ENCODE peak calls at places on chromosomes 11 and 22, in four cellular contexts. M is A549, I is IMR-90, H is HepG2. Z is an unnamed sample.

GRCh38 chr11:96315476-96315875 is 27.5 kb downstream of the MAML2 start:
- DNase-seq in I (no peak), H (no peak), M (no peak), Z (no peak)

GRCh38 chr11:20110908-20111669 is 49.2 kb downstream of the DBX1 start:
- DNase-seq in I (peak; percentile 85), H (peak; percentile 70), M (peak; percentile 70), Z (no peak)

GRCh38 chr11:126318642-126319373 is 14.9 kb downstream of the DCPS start:
- DNase-seq in H (no peak), M (no peak), I (peak; percentile 97), Z (no peak)

GRCh38 chr11:130979386-130979972 is 63.2 kb upstream of the SNX19 start:
- DNase-seq in H (no peak), I (peak; percentile 61), M (peak; percentile 3), Z (no peak)

GRCh38 chr11:47378011-47378835 is at the start of gene SPI1:
- DNase-seq in H (no peak), I (no peak), M (no peak), Z (no peak)

GRCh38 chr22:31932863-31933262 is 11.5 kb upstream of the YWHAH start:
- DNase-seq in H (peak; percentile 34), I (no peak), M (no peak), Z (no peak)

GRCh38 chr11:18853086-18853720 is 61.6 kb upstream of the PTPN5 start:
- DNase-seq in M (peak; percentile 10), I (peak; percentile 19), H (peak; percentile 36), Z (no peak)

GRCh38 chr22:45818130-45819085 is 146.8 kb downstream of the ATXN10 start:
- DNase-seq in M (no peak), H (peak; percentile 16), I (no peak), Z (no peak)

GRCh38 chr22:20799449-20799848 is 25.5 kb downstream of the SERPIND1 start:
- DNase-seq in H (no peak), I (no peak), M (no peak), Z (no peak)

GRCh38 chr11:68583047-68583446 is 101.3 kb upstream of the GAL start:
- DNase-seq in I (peak; percentile 82), M (no peak), H (no peak), Z (no peak)

GRCh38 chr11:17554487-17554886 is 7.4 kb downstream of the OTOG start:
- DNase-seq in I (no peak), M (no peak), H (no peak), Z (no peak)

GRCh38 chr11:128469220-128469619 is 118.1 kb downstream of the ETS1 start:
- DNase-seq in H (no peak), I (no peak), M (no peak), Z (no peak)

GRCh38 chr11:10847960-10848860 is 9.6 kb downstream of the ZBED5 start:
- DNase-seq in H (no peak), I (no peak), M (no peak), Z (no peak)

GRCh38 chr11:719214-720016 is 13.4 kb downstream of the EPS8L2 start:
- DNase-seq in I (no peak), M (no peak), H (no peak), Z (no peak)

GRCh38 chr11:33946930-33947329 is 55.1 kb upstream of the LMO2 start:
- DNase-seq in H (no peak), M (no peak), I (no peak), Z (no peak)

GRCh38 chr11:112525270-112525669 is 264.6 kb upstream of the PLET1 start:
- DNase-seq in H (no peak), M (no peak), I (no peak), Z (no peak)

GRCh38 chr22:41264408-41264941 is 21.5 kb downstream of the RANGAP1 start:
- DNase-seq in H (no peak), M (no peak), I (no peak), Z (no peak)

GRCh38 chr11:36469063-36469462 is 41.0 kb downstream of the TRAF6 start:
- DNase-seq in M (no peak), I (no peak), H (no peak), Z (peak; percentile 29)

GRCh38 chr22:49446145-49446758 is 381.4 kb downstream of the BRD1 start:
- DNase-seq in H (peak; percentile 4), I (no peak), M (no peak), Z (no peak)

GRCh38 chr11:78812513-78813293 is 238.0 kb upstream of the NARS2 start:
- DNase-seq in M (no peak), I (peak; percentile 57), H (no peak), Z (no peak)

GRCh38 chr11:14973621-14974020 is 1.5 kb upstream of the CALCA start:
- DNase-seq in H (no peak), M (no peak), I (peak; percentile 4), Z (peak; percentile 63)

GRCh38 chr11:20477418-20478090 is 90.0 kb downstream of the PRMT3 start:
- DNase-seq in H (peak; percentile 5), M (no peak), I (no peak), Z (no peak)

GRCh38 chr22:32309585-32310251 is 47.9 kb upstream of the RFPL3 start:
- DNase-seq in H (no peak), I (no peak), M (no peak), Z (no peak)

GRCh38 chr22:48954781-48955311 is 872.8 kb downstream of the BRD1 start:
- DNase-seq in I (no peak), M (no peak), H (no peak), Z (no peak)

GRCh38 chr11:910589-911030 is at the start of gene CHID1:
- DNase-seq in H (peak; percentile 79), I (peak; percentile 67), M (peak; percentile 96), Z (peak; percentile 44)

GRCh38 chr11:65903715-65904114 is 3.5 kb upstream of the FOSL1 start:
- DNase-seq in H (no peak), M (no peak), I (no peak), Z (no peak)

GRCh38 chr11:106961518-106961917 is 56.8 kb downstream of the GUCY1A2 start:
- DNase-seq in M (no peak), I (peak; percentile 72), H (no peak), Z (no peak)

GRCh38 chr11:113468666-113469345 is 6.4 kb downstream of the DRD2 start:
- DNase-seq in I (no peak), M (no peak), H (no peak), Z (no peak)

GRCh38 chr11:38043060-38043459 is 1445.0 kb upstream of the RAG2 start:
- DNase-seq in H (no peak), M (no peak), I (no peak), Z (no peak)

GRCh38 chr11:68441466-68442230 is 18.9 kb upstream of the PPP6R3 start:
- DNase-seq in I (peak; percentile 45), M (no peak), H (no peak), Z (no peak)

GRCh38 chr11:10566257-10566956 is 2.1 kb downstream of the LYVE1 start:
- DNase-seq in I (no peak), H (no peak), M (no peak), Z (no peak)

GRCh38 chr11:59097113-59097708 is 9.8 kb upstream of the FAM111B start:
- DNase-seq in I (peak; percentile 62), H (peak; percentile 60), M (no peak), Z (peak; percentile 66)

GRCh38 chr22:44046485-44047141 is 22.5 kb downstream of the PARVB start:
- DNase-seq in I (no peak), H (no peak), M (no peak), Z (no peak)
- TF ChIP-seq RAD21 in I (no peak), H (no peak), M (no peak), Z (no peak)

GRCh38 chr11:82892611-82893169 is 7.5 kb downstream of the PRCP start:
- DNase-seq in I (no peak), M (no peak), H (no peak), Z (no peak)

GRCh38 chr11:82889133-82890001 is 10.9 kb downstream of the PRCP start:
- DNase-seq in M (no peak), H (no peak), I (peak; percentile 7), Z (no peak)

GRCh38 chr11:82895437-82896091 is 4.7 kb downstream of the PRCP start:
- DNase-seq in I (no peak), M (no peak), H (no peak), Z (no peak)

GRCh38 chr11:82890002-82890341 is 10.3 kb downstream of the PRCP start:
- DNase-seq in H (no peak), M (no peak), I (no peak), Z (no peak)

DNA sequence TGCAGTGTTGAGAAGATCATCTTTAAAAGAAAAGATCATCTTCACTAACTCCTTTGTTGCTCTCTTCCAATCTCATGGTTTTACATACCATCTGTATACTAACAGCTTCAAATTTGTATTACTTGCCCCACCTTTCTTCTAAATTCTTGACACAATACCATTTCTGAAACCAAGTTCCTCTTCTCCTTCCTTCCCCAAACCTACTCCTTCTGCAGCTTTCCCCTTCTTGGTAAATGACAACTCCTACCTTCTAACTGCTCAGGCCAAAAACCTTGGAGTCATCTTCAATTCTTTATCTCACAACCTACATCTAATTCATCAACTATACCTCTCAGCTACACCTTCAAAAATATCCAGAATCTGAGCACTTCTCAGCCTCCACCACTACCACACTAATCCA is 9.3 kb downstream of the PRCP start:
- DNase-seq in H (no peak), M (no peak), I (no peak), Z (no peak)
- TF ChIP-seq RAD21 in H (no peak), M (no peak), I (no peak), Z (no peak)

GRCh38 chr11:57792870-57793269 is 31.3 kb downstream of the CTNND1 start:
- DNase-seq in M (peak; percentile 39), I (no peak), H (no peak), Z (no peak)

GRCh38 chr11:57791321-57792059 is 29.9 kb downstream of the CTNND1 start:
- DNase-seq in H (no peak), M (no peak), I (no peak), Z (no peak)

GRCh38 chr11:57787920-57788716 is 26.5 kb downstream of the CTNND1 start:
- DNase-seq in H (peak; percentile 32), M (no peak), I (no peak), Z (no peak)

GRCh38 chr11:57793711-57794110 is 32.1 kb downstream of the CTNND1 start:
- DNase-seq in H (no peak), M (no peak), I (no peak), Z (no peak)

GRCh38 chr11:57792060-57792541 is 30.5 kb downstream of the CTNND1 start:
- DNase-seq in M (no peak), I (peak; percentile 53), H (no peak), Z (no peak)
- TF ChIP-seq RAD21 in M (no peak), I (no peak), H (no peak), Z (no peak)

DNA sequence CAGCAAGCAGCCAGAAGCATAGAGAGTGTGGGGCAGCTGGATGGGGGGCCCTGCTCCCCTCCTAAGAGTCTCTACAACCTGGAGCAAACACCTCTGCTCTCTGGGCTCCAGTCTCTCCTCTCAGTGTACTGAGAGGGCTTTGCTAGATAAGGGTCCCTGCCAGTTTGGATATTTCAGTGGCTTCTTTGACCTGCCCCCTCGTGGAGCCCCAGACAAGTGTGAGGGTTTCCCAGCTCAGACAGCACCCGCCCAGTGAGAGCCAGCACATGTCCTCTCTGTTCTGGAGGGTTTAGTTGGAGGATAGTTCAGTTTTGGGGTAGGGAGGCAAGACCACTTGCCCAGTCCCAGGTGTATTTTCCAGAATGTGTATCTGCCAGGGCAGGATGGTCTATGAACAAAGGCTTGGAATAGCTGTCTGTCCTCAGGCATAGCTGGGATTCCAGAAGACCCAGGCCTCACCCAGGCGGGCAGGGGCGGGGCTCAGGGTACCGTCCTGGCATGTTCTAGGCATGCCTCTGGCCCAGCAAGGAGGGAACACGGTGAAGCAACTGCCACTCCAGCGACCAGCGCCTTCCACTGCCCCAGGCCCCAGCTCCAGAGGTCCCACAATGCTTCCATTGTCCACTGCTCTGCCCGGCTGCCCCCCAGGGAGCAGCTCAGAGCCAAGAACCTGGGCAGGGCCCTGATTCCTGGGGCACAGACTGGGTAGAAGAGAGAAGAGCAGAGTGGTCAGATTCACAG is 7.5 kb upstream of the MICALL1 start:
- DNase-seq in M (no peak), H (peak; percentile 77), I (no peak), Z (no peak)
- TF ChIP-seq RAD21 in M (no peak), H (no peak), I (no peak), Z (no peak)